ENCODE peak calls at places on chromosomes 12 and 14, in six cellular contexts. G is H9; N is stimulated activated CD4-positive, alpha-beta T cell treated with anti-CD3 and anti-CD28 coated beads, Interleukin-15, amount 100 ng/mL, for 1 hour; O is amygdala; Y is activated CD4-positive, alpha-beta T cell treated with anti-CD3 and anti-CD28 coated beads, Interleukin-2, amount 50 U/mL, for 4 hours; I is naive thymus-derived CD4-positive, alpha-beta T cell. D is an unnamed sample.
A peak's percentile ranks its signal among the peaks of the same experiment; 100 is the strongest.

GRCh38 chr12:3668479-3669165 is 84.3 kb downstream of the CRACR2A start:
- DNase-seq in G (no peak), N (no peak), O (no peak), Y (no peak), I (no peak), D (no peak)

GRCh38 chr14:45785240-45785639 is 532.2 kb upstream of the MIS18BP1 start:
- DNase-seq in G (no peak), N (no peak), O (no peak), Y (no peak), I (no peak), D (no peak)

GRCh38 chr14:20841096-20841495 is 38.5 kb upstream of the RNASE1 start:
- DNase-seq in G (no peak), N (no peak), O (no peak), Y (no peak), I (no peak), D (no peak)

GRCh38 chr14:77986808-77987207 is 183.4 kb upstream of the NRXN3 start:
- DNase-seq in G (no peak), N (no peak), O (no peak), Y (no peak), I (no peak), D (no peak)

GRCh38 chr14:74290415-74290814 is 12.3 kb downstream of the ABCD4 start:
- DNase-seq in G (no peak), N (no peak), O (no peak), Y (no peak), I (no peak), D (no peak)

GRCh38 chr12:121227294-121227693 is 17.4 kb downstream of the P2RX4 start:
- DNase-seq in G (no peak), N (no peak), O (no peak), Y (no peak), I (no peak), D (peak; percentile 84)

GRCh38 chr12:108129017-108129812 is at the start of gene WSCD2:
- DNase-seq in G (peak; percentile 92), N (no peak), O (no peak), Y (no peak), I (no peak), D (no peak)

GRCh38 chr14:52348796-52349195 is 34.7 kb downstream of the PTGER2 start:
- DNase-seq in G (no peak), N (no peak), O (no peak), Y (no peak), I (no peak), D (no peak)

GRCh38 chr12:46256942-46257341 is 11.9 kb downstream of the SLC38A1 start:
- DNase-seq in G (no peak), N (no peak), O (no peak), Y (no peak), I (no peak), D (no peak)

GRCh38 chr12:26282339-26282945 is 87.1 kb downstream of the SSPN start:
- DNase-seq in G (no peak), N (no peak), O (no peak), Y (no peak), I (no peak), D (no peak)

GRCh38 chr12:5203274-5203673 is 159.6 kb downstream of the KCNA5 start:
- DNase-seq in G (no peak), N (no peak), O (no peak), Y (no peak), I (no peak), D (no peak)

GRCh38 chr12:9702239-9702638 is 30.7 kb downstream of the CLECL1 start:
- DNase-seq in G (no peak), N (no peak), O (no peak), Y (no peak), I (peak; percentile 44), D (no peak)

GRCh38 chr14:93219103-93219726 is 12.2 kb downstream of the UBR7 start:
- DNase-seq in G (no peak), N (no peak), O (no peak), Y (peak; percentile 40), I (no peak), D (no peak)

GRCh38 chr12:72230589-72230988 is 41.6 kb upstream of the TRHDE start:
- DNase-seq in G (no peak), N (no peak), O (no peak), Y (no peak), I (no peak), D (no peak)

GRCh38 chr14:100486025-100486828 is 101.0 kb downstream of the BEGAIN start:
- DNase-seq in G (peak; percentile 89), N (peak; percentile 28), O (no peak), Y (peak; percentile 46), I (peak; percentile 62), D (no peak)

GRCh38 chr14:31243860-31244259 is 36.3 kb upstream of the HECTD1 start:
- DNase-seq in G (peak; percentile 59), N (no peak), O (no peak), Y (peak; percentile 12), I (no peak), D (no peak)

GRCh38 chr14:67395086-67395875 is 16.7 kb downstream of the PLEK2 start:
- DNase-seq in G (no peak), N (no peak), O (no peak), Y (no peak), I (no peak), D (no peak)

GRCh38 chr12:113846275-113846674 is 119.8 kb downstream of the RBM19 start:
- DNase-seq in G (no peak), N (no peak), O (no peak), Y (no peak), I (no peak), D (no peak)

GRCh38 chr12:52235001-52235760 is 2.1 kb downstream of the KRT7 start:
- DNase-seq in G (no peak), N (no peak), O (no peak), Y (no peak), I (no peak), D (peak; percentile 54)

GRCh38 chr12:95169368-95169767 is 47.9 kb downstream of the FGD6 start:
- DNase-seq in G (no peak), N (no peak), O (no peak), Y (no peak), I (no peak), D (no peak)

GRCh38 chr12:46470039-46470627 is 97.6 kb upstream of the SLC38A2 start:
- DNase-seq in G (no peak), N (no peak), O (no peak), Y (no peak), I (peak; percentile 30), D (no peak)

GRCh38 chr14:92841930-92842329 is 47.8 kb downstream of the GOLGA5 start:
- DNase-seq in G (no peak), N (no peak), O (no peak), Y (no peak), I (no peak), D (no peak)

GRCh38 chr14:88233915-88234314 is 89.2 kb downstream of the KCNK10 start:
- DNase-seq in G (peak; percentile 61), N (no peak), O (no peak), Y (no peak), I (no peak), D (no peak)

GRCh38 chr14:39773387-39773786 is 341.2 kb upstream of the FBXO33 start:
- DNase-seq in G (no peak), N (no peak), O (no peak), Y (no peak), I (no peak), D (no peak)

GRCh38 chr12:93813972-93814821 is 137.0 kb downstream of the CRADD start:
- DNase-seq in G (no peak), N (no peak), O (peak; percentile 21), Y (no peak), I (no peak), D (peak; percentile 81)

GRCh38 chr12:62739266-62739831 is 195.6 kb downstream of the PPM1H start:
- DNase-seq in G (no peak), N (no peak), O (no peak), Y (no peak), I (no peak), D (no peak)

GRCh38 chr12:84738481-84738972 is 174.1 kb downstream of the SLC6A15 start:
- DNase-seq in G (no peak), N (no peak), O (no peak), Y (no peak), I (no peak), D (no peak)

GRCh38 chr14:59406454-59407245 is 58.5 kb downstream of the GPR135 start:
- DNase-seq in G (no peak), N (no peak), O (no peak), Y (no peak), I (no peak), D (no peak)

GRCh38 chr14:75289840-75290388 is 11.3 kb downstream of the FOS start:
- DNase-seq in G (no peak), N (no peak), O (no peak), Y (no peak), I (no peak), D (no peak)

GRCh38 chr12:57603323-57603722 is 1.3 kb upstream of the DTX3 start:
- DNase-seq in G (no peak), N (no peak), O (no peak), Y (no peak), I (no peak), D (no peak)

GRCh38 chr12:13103391-13104033 is at the start of gene GSG1:
- DNase-seq in G (no peak), N (no peak), O (no peak), Y (no peak), I (no peak), D (no peak)

GRCh38 chr14:69693145-69693544 is 73.8 kb upstream of the SRSF5 start:
- DNase-seq in G (no peak), N (no peak), O (no peak), Y (no peak), I (no peak), D (no peak)

GRCh38 chr12:43352001-43352400 is 200.0 kb downstream of the ADAMTS20 start:
- DNase-seq in G (no peak), N (no peak), O (no peak), Y (no peak), I (no peak), D (no peak)

GRCh38 chr12:48779869-48780268 is 9.0 kb downstream of the ADCY6 start:
- DNase-seq in G (no peak), N (no peak), O (no peak), Y (no peak), I (no peak), D (no peak)

GRCh38 chr14:106327234-106327633 is 800.9 kb downstream of the TMEM121 start:
- DNase-seq in G (no peak), N (no peak), O (no peak), Y (no peak), I (no peak), D (no peak)

D was measured in breast epithelium.